ENCODE peak calls at places on chromosomes 5 and 9, in four cellular contexts. V is A549, L is SK-N-SH treated with all-trans-retinoic acid at 6 μM for 48 hours, G is activated B cell treated with CpG ODN at 0.5 μM for 24 hours. P is an unnamed sample.

GRCh38 chr9:72134801-72135200 is 14.4 kb upstream of the GDA start:
- ATAC-seq in V (no peak), L (no peak), G (no peak), P (no peak)

GRCh38 chr5:53779541-53779981 is 219.1 kb downstream of the NDUFS4 start:
- ATAC-seq in V (no peak), L (peak; percentile 74), G (no peak), P (no peak)

GRCh38 chr9:33320568-33321261 is 30.4 kb downstream of the NFX1 start:
- ATAC-seq in V (peak; percentile 90), L (peak; percentile 90), G (no peak), P (no peak)

GRCh38 chr5:130206686-130207085 is 302.4 kb downstream of the CHSY3 start:
- ATAC-seq in V (no peak), L (no peak), G (no peak), P (no peak)

GRCh38 chr5:56610093-56610698 is 205.2 kb upstream of the MAP3K1 start:
- ATAC-seq in V (no peak), L (no peak), G (no peak), P (peak; percentile 59)

GRCh38 chr9:4741365-4742031 is 496 bp upstream of the AK3 start:
- ATAC-seq in V (peak; percentile 54), L (peak; percentile 17), G (peak; percentile 3), P (peak; percentile 24)

GRCh38 chr9:124366476-124367220 is 48.6 kb downstream of the PSMB7 start:
- ATAC-seq in V (no peak), L (no peak), G (no peak), P (no peak)

GRCh38 chr5:111360173-111360572 is 136.0 kb downstream of the CAMK4 start:
- ATAC-seq in V (no peak), L (no peak), G (no peak), P (no peak)

GRCh38 chr9:69134412-69134811 is 39.7 kb upstream of the TJP2 start:
- ATAC-seq in V (no peak), L (no peak), G (no peak), P (no peak)

GRCh38 chr9:109286571-109286977 is 34.3 kb downstream of the EPB41L4B start:
- ATAC-seq in V (peak; percentile 65), L (no peak), G (no peak), P (no peak)

GRCh38 chr5:75089137-75089536 is 36.8 kb upstream of the GCNT4 start:
- ATAC-seq in V (no peak), L (no peak), G (no peak), P (no peak)

GRCh38 chr5:172689801-172690200 is 48.7 kb downstream of the NEURL1B start:
- ATAC-seq in V (no peak), L (no peak), G (no peak), P (no peak)

GRCh38 chr5:139273322-139273571 is 20.3 kb upstream of the MATR3 start:
- ATAC-seq in V (peak; percentile 52), L (peak; percentile 65), G (no peak), P (peak; percentile 39)

GRCh38 chr9:134316444-134317160 is 9.7 kb upstream of the RXRA start:
- ATAC-seq in V (no peak), L (peak; percentile 69), G (peak; percentile 18), P (no peak)

GRCh38 chr5:153718713-153719112 is 228.2 kb downstream of the GRIA1 start:
- ATAC-seq in V (no peak), L (no peak), G (no peak), P (no peak)

GRCh38 chr5:35003018-35003957 is 44.5 kb downstream of the AGXT2 start:
- ATAC-seq in V (peak; percentile 84), L (peak; percentile 93), G (peak; percentile 40), P (peak; percentile 67)

GRCh38 chr5:132363431-132364112 is 5.9 kb upstream of the SLC22A5 start:
- ATAC-seq in V (peak; percentile 88), L (peak; percentile 72), G (no peak), P (no peak)

GRCh38 chr5:88691945-88692868 is 190.8 kb downstream of the MEF2C start:
- ATAC-seq in V (no peak), L (peak; percentile 24), G (no peak), P (no peak)

GRCh38 chr9:95025213-95026170 is 292.0 kb downstream of the FANCC start:
- ATAC-seq in V (peak; percentile 71), L (peak; percentile 80), G (no peak), P (no peak)

GRCh38 chr9:6915635-6916034 is 157.9 kb downstream of the KDM4C start:
- ATAC-seq in V (no peak), L (no peak), G (no peak), P (no peak)

GRCh38 chr9:98210435-98210834 is 18.0 kb upstream of the CORO2A start:
- ATAC-seq in V (no peak), L (no peak), G (no peak), P (no peak)

GRCh38 chr9:94638335-94639044 is 828 bp downstream of the FBP1 start:
- ATAC-seq in V (no peak), L (no peak), G (no peak), P (peak; percentile 34)

GRCh38 chr9:127554966-127555829 is 56.9 kb upstream of the STXBP1 start:
- ATAC-seq in V (no peak), L (no peak), G (no peak), P (no peak)

GRCh38 chr5:31794009-31794408 is 155.1 kb downstream of the PDZD2 start:
- ATAC-seq in V (no peak), L (no peak), G (no peak), P (no peak)

GRCh38 chr9:113541019-113541900 is 77.7 kb downstream of the RGS3 start:
- ATAC-seq in V (peak; percentile 23), L (peak; percentile 96), G (no peak), P (no peak)

GRCh38 chr5:96247733-96248132 is 185.3 kb downstream of the PCSK1 start:
- ATAC-seq in V (no peak), L (no peak), G (no peak), P (no peak)

GRCh38 chr5:39157679-39158078 is 61.7 kb downstream of the FYB1 start:
- ATAC-seq in V (no peak), L (no peak), G (no peak), P (no peak)

GRCh38 chr9:89528540-89528939 is 30.6 kb upstream of the SEMA4D start:
- ATAC-seq in V (peak; percentile 62), L (peak; percentile 58), G (no peak), P (no peak)

GRCh38 chr5:35811108-35811741 is 45.5 kb upstream of the IL7R start:
- ATAC-seq in V (no peak), L (peak; percentile 63), G (no peak), P (no peak)

GRCh38 chr9:134656334-134657034 is 14.9 kb downstream of the COL5A1 start:
- ATAC-seq in V (peak; percentile 70), L (peak; percentile 45), G (no peak), P (no peak)

GRCh38 chr5:147481857-147482256 is 28.0 kb downstream of the DPYSL3 start:
- ATAC-seq in V (no peak), L (peak; percentile 13), G (no peak), P (no peak)

GRCh38 chr5:155767480-155767879 is 559.5 kb upstream of the SGCD start:
- ATAC-seq in V (no peak), L (no peak), G (no peak), P (no peak)

GRCh38 chr9:75953218-75953617 is 62.7 kb downstream of the PCSK5 start:
- ATAC-seq in V (no peak), L (no peak), G (no peak), P (no peak)

GRCh38 chr5:56513141-56513540 is 280.0 kb upstream of the ANKRD55 start:
- ATAC-seq in V (no peak), L (no peak), G (no peak), P (no peak)

GRCh38 chr5:64767959-64768357 is 533 bp downstream of the SREK1IP1 start:
- ATAC-seq in V (peak; percentile 38), L (peak; percentile 43), G (no peak), P (peak; percentile 4)

GRCh38 chr9:116868212-116868611 is 181.1 kb downstream of the TRIM32 start:
- ATAC-seq in V (peak; percentile 80), L (no peak), G (no peak), P (peak; percentile 39)

GRCh38 chr9:27771803-27772545 is 198.7 kb upstream of the C9orf72 start:
- ATAC-seq in V (no peak), L (no peak), G (no peak), P (no peak)

GRCh38 chr5:55624841-55625602 is 87.1 kb downstream of the SLC38A9 start:
- ATAC-seq in V (no peak), L (no peak), G (no peak), P (no peak)

GRCh38 chr9:97866848-97867247 is 13.8 kb downstream of the FOXE1 start:
- ATAC-seq in V (no peak), L (no peak), G (peak; percentile 47), P (peak; percentile 67)

GRCh38 chr5:74342189-74342588 is 298.3 kb downstream of the ENC1 start:
- ATAC-seq in V (no peak), L (no peak), G (no peak), P (no peak)

P was measured in stimulated activated memory B cell treated with anti-CD40 and anti-IgM and Interleukin-4, amounts not matched to agents 10 μg/mL and 1 μg/mL and 100 μg/mL, for 72 hours.